ENCODE peak calls at places on chromosomes 6 and 20, in ten cellular contexts. D is A673, H is psoas muscle, Y is colonic mucosa, G is adrenal gland, B is transverse colon, W is mammary epithelial cell, S is lower lobe of right lung, C is SK-N-SH, R is heart right ventricle. M is an unnamed sample.
A peak's percentile ranks its signal among the peaks of the same experiment; 100 is the strongest.

GRCh38 chr6:166545156-166545555 is 41.3 kb downstream of the RAMACL start:
- DNase-seq in D (no peak), H (no peak), Y (no peak), G (no peak), B (no peak), W (no peak), S (no peak), C (no peak), R (no peak), M (no peak)

GRCh38 chr6:38012573-38012972 is 193.0 kb downstream of the ZFAND3 start:
- DNase-seq in D (peak; percentile 60), H (no peak), Y (no peak), G (peak; percentile 20), B (no peak), W (peak; percentile 30), S (no peak), C (peak; percentile 37), R (no peak), M (no peak)

GRCh38 chr20:16664031-16664430 is 65.8 kb upstream of the SNRPB2 start:
- DNase-seq in D (no peak), H (no peak), Y (no peak), G (no peak), B (no peak), W (no peak), S (no peak), C (no peak), R (no peak), M (no peak)

GRCh38 chr6:149985506-149985937 is 21.8 kb downstream of the ULBP1 start:
- DNase-seq in D (no peak), H (no peak), Y (no peak), G (no peak), B (no peak), W (no peak), S (no peak), C (no peak), R (no peak), M (no peak)

GRCh38 chr6:21992178-21992967 is 304.5 kb downstream of the PRL start:
- DNase-seq in D (peak; percentile 34), H (no peak), Y (no peak), G (no peak), B (no peak), W (peak; percentile 42), S (no peak), C (no peak), R (no peak), M (no peak)

GRCh38 chr20:59662161-59662560 is 57.8 kb downstream of the PHACTR3 start:
- DNase-seq in D (no peak), H (no peak), Y (peak; percentile 3), G (no peak), B (no peak), W (no peak), S (no peak), C (no peak), R (no peak), M (no peak)

GRCh38 chr20:37615507-37616425 is 78.1 kb upstream of the CTNNBL1 start:
- DNase-seq in D (peak; percentile 56), H (no peak), Y (no peak), G (peak; percentile 68), B (peak; percentile 44), W (peak; percentile 16), S (no peak), C (peak; percentile 53), R (no peak), M (no peak)

GRCh38 chr20:47051936-47052566 is 157.4 kb downstream of the EYA2 start:
- DNase-seq in D (peak; percentile 31), H (no peak), Y (no peak), G (no peak), B (no peak), W (no peak), S (no peak), C (no peak), R (no peak), M (no peak)

GRCh38 chr20:43457640-43458421 is at the start of gene SRSF6:
- DNase-seq in D (peak; percentile 93), H (peak; percentile 97), Y (peak; percentile 95), G (peak; percentile 97), B (peak; percentile 96), W (peak; percentile 89), S (peak; percentile 98), C (peak; percentile 91), R (peak; percentile 95), M (peak; percentile 98)

GRCh38 chr20:43460830-43461200 is 3.1 kb downstream of the SRSF6 start:
- DNase-seq in D (no peak), H (no peak), Y (no peak), G (no peak), B (no peak), W (no peak), S (no peak), C (no peak), R (no peak), M (no peak)

GRCh38 chr20:43460172-43460829 is 2.6 kb downstream of the SRSF6 start:
- DNase-seq in D (no peak), H (no peak), Y (no peak), G (no peak), B (no peak), W (no peak), S (no peak), C (no peak), R (no peak), M (no peak)

GRCh38 chr20:43458422-43458924 is 777 bp downstream of the SRSF6 start:
- DNase-seq in D (peak; percentile 47), H (no peak), Y (no peak), G (no peak), B (no peak), W (peak; percentile 4), S (no peak), C (no peak), R (no peak), M (no peak)

DNA sequence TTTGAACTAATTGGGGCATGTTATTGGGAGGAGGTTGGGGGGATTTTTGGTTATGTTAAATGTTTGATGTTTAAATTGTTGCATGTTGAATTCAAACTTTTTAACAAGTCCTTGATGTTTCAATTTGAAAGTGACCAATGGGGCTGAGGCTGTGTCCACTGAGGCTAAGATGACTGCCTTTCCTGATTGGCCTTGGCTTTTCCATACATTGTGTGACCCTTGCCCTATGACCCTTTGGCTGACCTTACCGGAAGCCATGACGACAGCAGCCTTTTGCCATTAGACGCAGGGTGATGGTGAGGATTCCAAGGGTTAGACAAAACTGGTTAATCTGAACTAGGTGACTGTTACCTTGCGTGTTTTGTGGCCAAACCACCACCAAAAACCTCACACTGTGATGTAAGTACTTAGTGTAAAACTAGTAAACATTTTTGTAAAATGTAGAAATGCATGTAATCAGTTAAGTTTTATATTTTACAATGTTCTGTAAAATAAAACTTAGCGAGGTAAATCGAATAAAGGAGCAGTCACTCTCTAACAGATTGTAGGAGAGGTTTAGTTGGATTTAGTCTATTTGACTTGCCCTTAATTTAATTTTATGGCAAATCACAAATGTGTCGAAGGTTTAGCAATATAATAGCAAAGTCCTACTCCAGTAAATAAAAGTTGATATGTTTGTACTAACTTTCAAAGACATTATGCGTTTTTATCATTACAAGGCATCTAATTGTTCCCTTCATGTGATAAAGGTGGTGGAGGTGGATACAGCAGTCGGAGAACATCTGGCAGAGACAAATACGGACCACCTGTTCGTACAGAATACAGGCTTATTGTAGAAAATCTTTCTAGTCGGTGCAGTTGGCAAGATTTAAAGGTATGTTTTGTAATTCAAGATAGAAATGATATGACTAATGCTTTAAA is 1.6 kb downstream of the SRSF6 start:
- DNase-seq in D (peak; percentile 42), H (no peak), Y (peak; percentile 38), G (peak; percentile 10), B (peak; percentile 23), W (peak; percentile 21), S (no peak), C (no peak), R (no peak), M (no peak)
- H3K36me3 ChIP-seq in D (peaks cover 56% of the 10 kb centered on the region), H (peaks cover 11% of the 10 kb centered on the region), Y (peaks cover 15% of the 10 kb centered on the region), G (peaks cover 52% of the 10 kb centered on the region), B (no peaks in the 10 kb centered on the region), W (peaks cover 47% of the 10 kb centered on the region), S (peaks cover 54% of the 10 kb centered on the region), C (peaks cover 55% of the 10 kb centered on the region), R (peaks cover 6% of the 10 kb centered on the region), M (no peaks in the 10 kb centered on the region)

GRCh38 chr6:93423542-93423941 is 4.2 kb upstream of the EPHA7 start:
- DNase-seq in D (peak; percentile 82), H (no peak), Y (peak; percentile 46), G (peak; percentile 14), B (peak; percentile 37), W (no peak), S (no peak), C (peak; percentile 31), R (no peak), M (no peak)
- TF ChIP-seq CTCF in D (peak; percentile 70), H (peak; percentile 26), Y (no peak), G (no peak), B (peak; percentile 52), W (peak; percentile 39), S (peak; percentile 26), C (peak; percentile 55), R (peak; percentile 52), M (no peak)

GRCh38 chr20:19652591-19653026 is 105.4 kb upstream of the RIN2 start:
- DNase-seq in D (peak; percentile 86), H (no peak), Y (no peak), G (no peak), B (no peak), W (no peak), S (no peak), C (no peak), R (no peak), M (no peak)

GRCh38 chr20:19653328-19653727 is 104.7 kb upstream of the RIN2 start:
- DNase-seq in D (no peak), H (no peak), Y (no peak), G (peak; percentile 40), B (no peak), W (no peak), S (no peak), C (no peak), R (no peak), M (no peak)

GRCh38 chr20:19658137-19658536 is 99.9 kb upstream of the RIN2 start:
- DNase-seq in D (no peak), H (peak; percentile 58), Y (no peak), G (no peak), B (peak; percentile 55), W (no peak), S (peak; percentile 60), C (no peak), R (no peak), M (no peak)

GRCh38 chr20:19659468-19659867 is 98.6 kb upstream of the RIN2 start:
- DNase-seq in D (no peak), H (no peak), Y (no peak), G (no peak), B (no peak), W (peak; percentile 35), S (no peak), C (no peak), R (no peak), M (no peak)

DNA sequence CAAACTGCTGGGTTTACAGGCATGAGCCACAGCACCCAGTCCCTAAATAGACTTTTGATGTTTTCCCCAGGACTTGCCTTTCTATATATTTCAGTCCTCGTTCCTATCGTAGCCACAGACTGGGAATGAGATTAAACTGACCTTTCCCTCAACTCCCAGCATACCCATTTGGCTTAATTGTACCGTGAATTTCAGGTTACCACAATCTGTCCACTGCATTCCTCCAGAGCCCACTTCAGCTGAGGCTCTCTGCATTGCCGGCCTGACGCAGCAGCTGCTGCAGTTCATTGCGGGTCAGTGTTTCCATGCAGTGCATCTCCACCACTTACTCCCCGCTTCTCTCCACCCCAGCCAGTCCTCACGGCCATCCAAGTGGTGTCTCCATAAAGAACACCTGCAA is 103.2 kb upstream of the RIN2 start:
- DNase-seq in D (no peak), H (no peak), Y (no peak), G (no peak), B (no peak), W (no peak), S (no peak), C (no peak), R (no peak), M (no peak)
- H3K27me3 ChIP-seq in D (no peaks in the 10 kb centered on the region), H (no peaks in the 10 kb centered on the region), Y (no peaks in the 10 kb centered on the region), G (peaks cover 5% of the 10 kb centered on the region), B (no peaks in the 10 kb centered on the region), W (no peaks in the 10 kb centered on the region), S (no peaks in the 10 kb centered on the region), C (peaks cover 30% of the 10 kb centered on the region), R (peaks cover 23% of the 10 kb centered on the region), M (no peaks in the 10 kb centered on the region)

GRCh38 chr6:48092550-48093217 is 18.3 kb downstream of the PTCHD4 start:
- DNase-seq in D (no peak), H (no peak), Y (no peak), G (no peak), B (no peak), W (no peak), S (no peak), C (no peak), R (no peak), M (no peak)
- H3K36me3 ChIP-seq in D (no peaks in the 10 kb centered on the region), H (no peaks in the 10 kb centered on the region), Y (no peaks in the 10 kb centered on the region), G (no peaks in the 10 kb centered on the region), B (no peaks in the 10 kb centered on the region), W (peaks cover 18% of the 10 kb centered on the region), S (no peaks in the 10 kb centered on the region), C (peaks cover 6% of the 10 kb centered on the region), R (no peaks in the 10 kb centered on the region), M (no peaks in the 10 kb centered on the region)

M was measured in left lung.